ENCODE peak calls at places on chromosome 19, in eight cellular contexts. P, Q, S, J, K, M, C and R are unnamed samples.

GRCh38 chr19:39839678-39840327 is 5.8 kb upstream of the DYRK1B start:
- DNase-seq in P (no peak), Q (no peak), S (no peak), J (no peak), K (no peak), M (no peak), C (no peak), R (no peak)

GRCh38 chr19:53898166-53898565 is 10.9 kb upstream of the CACNG7 start:
- DNase-seq in P (no peak), Q (no peak), S (no peak), J (no peak), K (no peak), M (no peak), C (no peak), R (no peak)

GRCh38 chr19:8305798-8306197 is 2.4 kb downstream of the CD320 start:
- DNase-seq in P (no peak), Q (peak), S (peak), J (peak), K (no peak), M (no peak), C (no peak), R (no peak)

GRCh38 chr19:4504874-4505569 is 13.3 kb downstream of the PLIN4 start:
- DNase-seq in P (no peak), Q (no peak), S (no peak), J (no peak), K (no peak), M (no peak), C (no peak), R (no peak)

GRCh38 chr19:19659646-19660245 is 3.7 kb downstream of the ATP13A1 start:
- DNase-seq in P (no peak), Q (no peak), S (no peak), J (no peak), K (no peak), M (no peak), C (no peak), R (no peak)

GRCh38 chr19:40347476-40348124 is 597 bp downstream of the C19orf47 start:
- DNase-seq in P (peak), Q (no peak), S (no peak), J (no peak), K (no peak), M (peak), C (no peak), R (no peak)

GRCh38 chr19:21604351-21604926 is 99.0 kb downstream of the ZNF429 start:
- DNase-seq in P (peak), Q (peak), S (peak), J (no peak), K (no peak), M (peak), C (peak), R (no peak)

GRCh38 chr19:27752530-27753184 is 1460.3 kb downstream of the UQCRFS1 start:
- DNase-seq in P (no peak), Q (no peak), S (no peak), J (peak), K (no peak), M (no peak), C (no peak), R (no peak)

GRCh38 chr19:38274734-38275133 is 10.4 kb downstream of the SPINT2 start:
- DNase-seq in P (no peak), Q (no peak), S (peak), J (no peak), K (no peak), M (no peak), C (no peak), R (no peak)

GRCh38 chr19:45554481-45554880 is 30.1 kb downstream of the OPA3 start:
- DNase-seq in P (no peak), Q (no peak), S (no peak), J (no peak), K (no peak), M (no peak), C (no peak), R (no peak)

GRCh38 chr19:29676586-29676985 is 11.3 kb downstream of the PLEKHF1 start:
- DNase-seq in P (no peak), Q (no peak), S (peak), J (peak), K (no peak), M (no peak), C (no peak), R (no peak)

GRCh38 chr19:44807652-44808462 is 1.0 kb upstream of the BCAM start:
- DNase-seq in P (peak), Q (no peak), S (peak), J (no peak), K (no peak), M (peak), C (peak), R (no peak)

GRCh38 chr19:45331411-45331810 is 8.7 kb upstream of the CKM start:
- DNase-seq in P (no peak), Q (no peak), S (no peak), J (no peak), K (no peak), M (no peak), C (no peak), R (no peak)

GRCh38 chr19:56137405-56137804 is 3.7 kb upstream of the ZNF444 start:
- DNase-seq in P (no peak), Q (no peak), S (no peak), J (peak), K (no peak), M (no peak), C (no peak), R (no peak)

GRCh38 chr19:55012294-55012693 is 25.8 kb downstream of the GP6 start:
- DNase-seq in P (no peak), Q (no peak), S (no peak), J (no peak), K (no peak), M (no peak), C (no peak), R (no peak)

GRCh38 chr19:1492474-1493006 is 1.6 kb downstream of the REEP6 start:
- DNase-seq in P (no peak), Q (no peak), S (no peak), J (peak), K (no peak), M (no peak), C (no peak), R (no peak)

GRCh38 chr19:39823693-39824092 is 10.3 kb downstream of the DYRK1B start:
- DNase-seq in P (no peak), Q (no peak), S (no peak), J (no peak), K (no peak), M (no peak), C (no peak), R (no peak)

GRCh38 chr19:47491358-47492136 is 7.5 kb upstream of the KPTN start:
- DNase-seq in P (no peak), Q (no peak), S (no peak), J (no peak), K (no peak), M (no peak), C (no peak), R (no peak)

GRCh38 chr19:45340899-45341453 is 426 bp downstream of the KLC3 start:
- DNase-seq in P (no peak), Q (no peak), S (no peak), J (no peak), K (no peak), M (no peak), C (no peak), R (no peak)

GRCh38 chr19:13840751-13841338 is 36.1 kb upstream of the NANOS3 start:
- DNase-seq in P (no peak), Q (no peak), S (no peak), J (no peak), K (no peak), M (no peak), C (no peak), R (no peak)

GRCh38 chr19:7848779-7849457 is 18.9 kb downstream of the EVI5L start:
- DNase-seq in P (no peak), Q (no peak), S (no peak), J (no peak), K (no peak), M (no peak), C (no peak), R (no peak)

GRCh38 chr19:13833330-13834265 is 38.4 kb downstream of the ZSWIM4 start:
- DNase-seq in P (peak), Q (peak), S (peak), J (peak), K (peak), M (peak), C (peak), R (peak)

DNA sequence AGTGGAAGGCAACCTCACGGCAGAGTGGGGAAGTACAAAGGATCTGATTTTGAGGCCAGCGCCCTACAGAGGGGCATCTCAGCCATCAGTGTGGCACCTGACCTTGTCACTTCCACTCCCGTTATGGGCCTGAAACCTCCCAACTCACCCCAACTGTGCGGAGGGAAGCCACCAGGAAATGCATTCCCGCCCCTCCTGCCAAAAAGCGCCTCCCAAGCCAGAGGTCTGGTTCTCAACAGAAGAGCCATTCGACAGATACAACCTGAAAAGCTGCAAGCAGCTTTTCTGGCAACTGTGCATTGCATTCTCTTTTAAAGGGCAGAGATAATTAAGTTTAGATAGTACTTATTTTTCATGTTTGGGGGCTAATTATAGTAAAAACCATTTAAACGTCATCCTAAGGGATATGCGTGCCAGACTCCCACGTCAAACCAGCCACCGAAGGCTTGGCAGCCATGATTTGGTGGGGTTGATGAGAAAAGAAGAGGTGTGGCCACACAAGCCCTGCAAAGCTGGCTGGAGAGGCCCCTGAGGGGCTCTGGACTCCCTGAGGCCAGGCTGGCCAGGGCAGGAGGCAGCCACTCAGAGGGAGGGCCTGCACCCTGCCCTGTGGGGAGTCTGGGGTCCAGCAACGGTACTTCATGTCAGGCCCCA is 17.7 kb downstream of the PEPD start:
- DNase-seq in P (no peak), Q (no peak), S (no peak), J (no peak), K (no peak), M (no peak), C (no peak), R (no peak)
- TF ChIP-seq CTCF in P (no peak), Q (no peak), S (no peak), J (no peak), K (no peak), M (no peak), C (no peak), R (no peak)

GRCh38 chr19:18044825-18045304 is 36.9 kb downstream of the ARRDC2 start:
- DNase-seq in P (peak), Q (peak), S (peak), J (peak), K (no peak), M (peak), C (peak), R (peak)
- H3K4me3 ChIP-seq in P (peak), Q (peak), S (peak), J (peak), K (peak), M (peak), C (no peak), R (no peak)

DNA sequence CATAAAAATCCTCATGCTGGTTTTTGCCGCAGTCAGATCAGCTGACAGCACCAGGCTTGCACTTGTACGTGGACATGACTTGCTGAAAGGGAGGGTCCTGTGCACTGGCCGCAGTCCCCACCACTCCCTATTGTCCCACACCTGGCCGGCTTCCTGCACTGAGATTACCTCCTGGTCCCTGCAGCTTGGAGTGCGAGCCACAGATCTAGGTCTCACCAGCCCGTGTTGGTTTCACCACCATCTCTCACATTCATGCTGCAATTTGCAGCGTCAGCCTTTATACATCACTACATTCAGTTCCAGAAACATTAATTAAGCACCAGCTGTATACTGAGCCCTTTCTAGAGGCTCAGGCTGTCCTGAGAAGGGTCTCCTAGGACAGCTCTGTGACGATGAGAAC is 15.0 kb upstream of the CD22 start:
- DNase-seq in P (no peak), Q (no peak), S (no peak), J (no peak), K (no peak), M (no peak), C (no peak), R (no peak)
- TF ChIP-seq CTCF in P (no peak), Q (no peak), S (no peak), J (no peak), K (no peak), M (no peak), C (no peak), R (no peak)

GRCh38 chr19:50564229-50565105 is 3.8 kb downstream of the LRRC4B start:
- DNase-seq in P (no peak), Q (no peak), S (no peak), J (no peak), K (no peak), M (no peak), C (no peak), R (no peak)
- H3K4me3 ChIP-seq in P (no peak), Q (no peak), S (no peak), J (no peak), K (no peak), M (no peak), C (no peak), R (no peak)